ENCODE peak calls at places on chromosomes 6 and 20, in six cellular contexts. One of them, this sample, is unnamed.

GRCh38 chr20:24683676-24684075 is 214.2 kb downstream of the SYNDIG1 start:
- DNase-seq in heart right ventricle: no peak
- DNase-seq in Peyer's patch: no peak
- DNase-seq in coronary artery: no peak
- DNase-seq in ascending aorta: peak
- DNase-seq in GM12864: no peak
- DNase-seq in this sample: no peak

GRCh38 chr6:43814865-43815264 is 44.9 kb downstream of the VEGFA start:
- DNase-seq in heart right ventricle: no peak
- DNase-seq in Peyer's patch: no peak
- DNase-seq in coronary artery: no peak
- DNase-seq in ascending aorta: no peak
- DNase-seq in GM12864: no peak
- DNase-seq in this sample: no peak

GRCh38 chr6:50868466-50868865 is 49.8 kb downstream of the TFAP2B start:
- DNase-seq in heart right ventricle: no peak
- DNase-seq in Peyer's patch: no peak
- DNase-seq in coronary artery: no peak
- DNase-seq in ascending aorta: no peak
- DNase-seq in GM12864: no peak
- DNase-seq in this sample: no peak

GRCh38 chr20:49385471-49385870 is 97.0 kb downstream of the KCNB1 start:
- DNase-seq in heart right ventricle: no peak
- DNase-seq in Peyer's patch: no peak
- DNase-seq in coronary artery: no peak
- DNase-seq in ascending aorta: no peak
- DNase-seq in GM12864: no peak
- DNase-seq in this sample: no peak

GRCh38 chr6:82208914-82209313 is 38.6 kb downstream of the IBTK start:
- DNase-seq in heart right ventricle: no peak
- DNase-seq in Peyer's patch: no peak
- DNase-seq in coronary artery: no peak
- DNase-seq in ascending aorta: no peak
- DNase-seq in GM12864: no peak
- DNase-seq in this sample: no peak

GRCh38 chr6:34370371-34370770 is 22.1 kb downstream of the NUDT3 start:
- DNase-seq in heart right ventricle: peak
- DNase-seq in Peyer's patch: no peak
- DNase-seq in coronary artery: no peak
- DNase-seq in ascending aorta: no peak
- DNase-seq in GM12864: no peak
- DNase-seq in this sample: no peak

GRCh38 chr20:54227241-54227640 is 19.4 kb downstream of the PFDN4 start:
- DNase-seq in heart right ventricle: no peak
- DNase-seq in Peyer's patch: no peak
- DNase-seq in coronary artery: no peak
- DNase-seq in ascending aorta: no peak
- DNase-seq in GM12864: no peak
- DNase-seq in this sample: no peak

GRCh38 chr20:40457404-40457803 is 231.6 kb downstream of the MAFB start:
- DNase-seq in heart right ventricle: no peak
- DNase-seq in Peyer's patch: no peak
- DNase-seq in coronary artery: no peak
- DNase-seq in ascending aorta: no peak
- DNase-seq in GM12864: no peak
- DNase-seq in this sample: no peak

GRCh38 chr6:139030539-139030938 is 2.0 kb downstream of the ABRACL start:
- DNase-seq in heart right ventricle: no peak
- DNase-seq in Peyer's patch: no peak
- DNase-seq in coronary artery: no peak
- DNase-seq in ascending aorta: no peak
- DNase-seq in GM12864: peak
- DNase-seq in this sample: no peak

GRCh38 chr6:137712587-137712986 is 154.5 kb upstream of the TNFAIP3 start:
- DNase-seq in heart right ventricle: no peak
- DNase-seq in Peyer's patch: no peak
- DNase-seq in coronary artery: no peak
- DNase-seq in ascending aorta: no peak
- DNase-seq in GM12864: no peak
- DNase-seq in this sample: no peak

DNA sequence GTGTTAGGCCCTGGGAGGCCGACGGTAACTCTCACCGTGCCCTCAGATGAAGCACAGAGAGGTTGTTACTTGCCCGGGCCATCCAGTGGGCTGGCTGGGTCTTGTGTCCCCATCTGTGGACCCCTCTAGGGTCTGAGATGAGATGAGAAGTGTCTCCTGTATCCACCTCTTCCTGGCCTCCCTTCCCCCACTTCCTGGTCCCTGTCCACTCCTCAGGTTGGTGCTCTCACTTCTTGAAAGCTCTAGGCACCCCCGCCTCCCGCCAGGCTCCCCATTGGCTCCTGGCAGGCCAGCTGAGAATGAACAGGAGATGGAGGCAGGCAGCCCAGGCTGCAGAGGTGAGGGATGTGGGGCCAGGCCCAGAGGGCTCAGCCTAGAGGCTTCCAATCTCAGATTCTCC is 1.5 kb downstream of the MMP24OS start:
- DNase-seq in heart right ventricle: no peak
- DNase-seq in Peyer's patch: no peak
- DNase-seq in coronary artery: no peak
- DNase-seq in ascending aorta: no peak
- DNase-seq in GM12864: no peak
- DNase-seq in this sample: no peak
- H3K4me3 ChIP-seq in heart right ventricle: no peak
- H3K4me3 ChIP-seq in Peyer's patch: no peak
- H3K4me3 ChIP-seq in coronary artery: peak
- H3K4me3 ChIP-seq in ascending aorta: peak
- H3K4me3 ChIP-seq in GM12864: peak
- H3K4me3 ChIP-seq in this sample: peak

DNA sequence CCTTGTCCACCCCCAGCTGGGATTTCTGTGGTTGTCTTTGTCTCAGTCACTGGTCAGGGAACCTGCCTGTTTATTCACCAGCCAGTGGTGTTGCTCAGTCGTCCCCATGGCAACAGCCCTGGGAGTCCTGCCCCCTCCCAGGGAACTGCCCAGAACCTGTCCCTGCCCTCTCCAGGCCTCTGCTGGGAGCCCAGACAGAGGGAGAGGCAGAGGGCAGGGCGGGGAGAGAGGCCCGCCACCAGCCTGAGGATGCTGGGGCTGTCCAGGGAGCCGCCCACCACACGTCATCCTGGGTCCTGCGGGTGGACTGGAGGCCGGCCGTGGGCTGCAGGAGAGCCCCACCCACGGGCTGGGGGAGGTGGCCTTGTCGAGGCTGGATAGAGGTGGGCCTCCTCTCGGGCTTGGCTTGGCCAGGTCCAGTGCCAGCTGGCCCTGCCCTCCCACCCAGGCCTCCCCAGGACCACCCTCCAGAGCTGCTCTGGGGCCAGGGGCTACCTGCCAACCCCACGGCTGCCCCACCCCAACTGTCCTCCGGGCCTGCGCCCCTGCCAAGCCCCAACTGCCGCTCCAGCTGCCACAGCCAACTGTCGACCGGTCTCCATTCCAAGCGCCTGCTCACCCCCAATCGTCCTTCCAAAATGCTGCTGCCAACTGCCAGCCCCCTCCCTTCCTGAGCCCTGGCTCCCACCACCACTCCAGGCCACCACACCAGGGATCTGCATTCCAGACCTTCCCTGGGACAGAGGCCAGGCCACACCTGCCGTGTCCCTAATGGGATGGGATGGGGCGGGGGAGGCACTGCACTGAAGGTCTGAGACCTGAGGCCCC is 4.2 kb upstream of the ZBTB46 start:
- DNase-seq in heart right ventricle: peak
- DNase-seq in Peyer's patch: no peak
- DNase-seq in coronary artery: peak
- DNase-seq in ascending aorta: peak
- DNase-seq in GM12864: no peak
- DNase-seq in this sample: peak
- TF ChIP-seq CTCF in heart right ventricle: no peak
- TF ChIP-seq CTCF in Peyer's patch: no peak
- TF ChIP-seq CTCF in coronary artery: no peak
- TF ChIP-seq CTCF in ascending aorta: no peak
- TF ChIP-seq CTCF in GM12864: no peak
- TF ChIP-seq CTCF in this sample: no peak

GRCh38 chr6:57173056-57173885 is 1.1 kb downstream of the BAG2 start:
- DNase-seq in heart right ventricle: no peak
- DNase-seq in Peyer's patch: no peak
- DNase-seq in coronary artery: no peak
- DNase-seq in ascending aorta: no peak
- DNase-seq in GM12864: no peak
- DNase-seq in this sample: no peak
- H3K4me3 ChIP-seq in heart right ventricle: peak
- H3K4me3 ChIP-seq in Peyer's patch: peak
- H3K4me3 ChIP-seq in coronary artery: peak
- H3K4me3 ChIP-seq in ascending aorta: peak
- H3K4me3 ChIP-seq in GM12864: peak
- H3K4me3 ChIP-seq in this sample: peak

DNA sequence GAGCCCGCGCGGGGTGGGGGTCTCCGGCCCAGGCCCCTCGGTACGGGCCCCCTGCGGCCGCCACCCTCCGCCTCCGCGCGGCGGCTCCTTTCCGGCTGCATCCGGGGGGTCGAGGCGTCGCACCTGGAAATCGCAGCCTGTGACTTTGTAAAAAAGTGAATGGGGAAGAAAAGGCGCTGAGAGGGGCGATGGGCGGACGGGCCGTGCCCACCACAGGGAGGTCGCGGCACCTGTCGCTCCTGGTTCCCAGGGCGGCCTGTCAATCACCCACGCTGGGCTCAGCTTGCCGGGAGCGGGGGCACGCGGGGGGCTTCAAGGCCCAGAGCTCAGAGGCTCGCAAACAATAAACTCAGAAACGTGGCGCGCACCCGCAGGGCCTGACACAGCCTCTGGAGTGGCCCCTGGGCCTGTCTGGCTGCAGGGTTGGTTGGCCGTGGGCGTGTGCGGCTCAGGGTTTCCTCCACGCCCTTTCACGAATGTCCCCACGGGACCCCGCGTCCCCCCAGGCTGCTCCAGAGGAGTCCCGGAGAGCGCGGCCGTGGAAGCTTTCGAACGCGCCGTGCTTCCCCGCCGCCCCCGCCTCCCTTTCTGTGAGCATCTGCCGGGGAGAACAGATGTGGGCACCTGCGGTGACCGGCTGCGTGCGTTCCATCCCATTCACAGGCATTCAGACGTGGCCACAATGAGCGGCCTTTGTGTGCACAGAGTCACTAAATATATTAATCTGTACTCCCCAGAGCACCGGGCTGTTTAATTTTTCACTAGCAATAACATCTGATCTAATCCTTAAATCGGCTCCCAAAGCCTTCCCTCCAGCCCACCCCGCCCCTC is 6.1 kb upstream of the DLL1 start:
- DNase-seq in heart right ventricle: no peak
- DNase-seq in Peyer's patch: no peak
- DNase-seq in coronary artery: no peak
- DNase-seq in ascending aorta: peak
- DNase-seq in GM12864: no peak
- DNase-seq in this sample: no peak
- TF ChIP-seq CTCF in heart right ventricle: no peak
- TF ChIP-seq CTCF in Peyer's patch: no peak
- TF ChIP-seq CTCF in coronary artery: no peak
- TF ChIP-seq CTCF in ascending aorta: no peak
- TF ChIP-seq CTCF in GM12864: no peak
- TF ChIP-seq CTCF in this sample: no peak

GRCh38 chr20:10495173-10495572 is 60.1 kb downstream of the SLX4IP start:
- DNase-seq in heart right ventricle: no peak
- DNase-seq in Peyer's patch: no peak
- DNase-seq in coronary artery: no peak
- DNase-seq in ascending aorta: no peak
- DNase-seq in GM12864: no peak
- DNase-seq in this sample: no peak
- H3K4me3 ChIP-seq in heart right ventricle: no peak
- H3K4me3 ChIP-seq in Peyer's patch: no peak
- H3K4me3 ChIP-seq in coronary artery: no peak
- H3K4me3 ChIP-seq in ascending aorta: no peak
- H3K4me3 ChIP-seq in GM12864: no peak
- H3K4me3 ChIP-seq in this sample: no peak

GRCh38 chr20:2101935-2102584 is 433 bp downstream of the STK35 start:
- DNase-seq in heart right ventricle: peak
- DNase-seq in Peyer's patch: peak
- DNase-seq in coronary artery: peak
- DNase-seq in ascending aorta: peak
- DNase-seq in GM12864: peak
- DNase-seq in this sample: peak
- TF ChIP-seq CTCF in heart right ventricle: peak
- TF ChIP-seq CTCF in Peyer's patch: no peak
- TF ChIP-seq CTCF in coronary artery: no peak
- TF ChIP-seq CTCF in ascending aorta: no peak
- TF ChIP-seq CTCF in GM12864: no peak
- TF ChIP-seq CTCF in this sample: no peak

GRCh38 chr20:43653966-43654365 is 12.9 kb upstream of the MYBL2 start:
- DNase-seq in heart right ventricle: no peak
- DNase-seq in Peyer's patch: no peak
- DNase-seq in coronary artery: no peak
- DNase-seq in ascending aorta: no peak
- DNase-seq in GM12864: no peak
- DNase-seq in this sample: no peak

GRCh38 chr20:43658068-43658722 is 8.7 kb upstream of the MYBL2 start:
- DNase-seq in heart right ventricle: no peak
- DNase-seq in Peyer's patch: no peak
- DNase-seq in coronary artery: no peak
- DNase-seq in ascending aorta: no peak
- DNase-seq in GM12864: no peak
- DNase-seq in this sample: no peak

GRCh38 chr20:43655937-43656336 is 11.0 kb upstream of the MYBL2 start:
- DNase-seq in heart right ventricle: no peak
- DNase-seq in Peyer's patch: no peak
- DNase-seq in coronary artery: no peak
- DNase-seq in ascending aorta: no peak
- DNase-seq in GM12864: no peak
- DNase-seq in this sample: no peak

GRCh38 chr20:43662943-43663655 is 3.8 kb upstream of the MYBL2 start:
- DNase-seq in heart right ventricle: no peak
- DNase-seq in Peyer's patch: peak
- DNase-seq in coronary artery: no peak
- DNase-seq in ascending aorta: no peak
- DNase-seq in GM12864: no peak
- DNase-seq in this sample: no peak

DNA sequence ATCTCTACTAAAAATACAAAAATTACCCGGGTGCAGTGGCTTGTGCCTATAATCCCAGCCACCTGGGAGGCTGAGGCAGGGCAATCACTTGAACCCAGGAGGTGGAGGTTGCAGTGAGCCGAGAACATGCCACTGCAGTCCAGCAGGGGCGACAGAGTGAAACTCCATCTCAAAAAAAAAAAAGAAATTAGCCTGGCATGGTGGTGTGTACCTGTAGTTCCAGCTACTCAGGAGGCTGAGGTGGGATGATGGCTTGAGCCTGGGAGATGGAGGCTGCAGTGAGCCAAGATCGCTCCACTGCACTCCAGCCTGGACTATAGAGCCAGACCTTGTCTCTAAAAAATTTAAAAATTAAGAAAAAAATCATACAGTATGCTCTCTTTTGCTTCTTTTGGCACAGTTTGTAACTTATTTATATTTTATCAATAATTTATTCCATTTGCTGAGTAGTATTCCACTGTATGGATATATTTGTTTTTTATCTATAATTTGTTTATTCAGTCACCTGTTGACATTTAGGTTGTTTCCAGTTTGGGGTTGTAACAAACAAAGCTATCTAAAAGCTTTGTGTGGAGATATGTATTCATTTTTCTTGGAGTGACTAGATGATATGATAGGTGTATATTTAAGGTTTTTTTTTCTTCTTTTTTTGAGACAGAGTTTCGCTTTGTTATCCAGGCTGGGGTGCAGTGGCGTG is 8.0 kb upstream of the MYBL2 start:
- DNase-seq in heart right ventricle: no peak
- DNase-seq in Peyer's patch: no peak
- DNase-seq in coronary artery: no peak
- DNase-seq in ascending aorta: no peak
- DNase-seq in GM12864: no peak
- DNase-seq in this sample: no peak
- H3K4me3 ChIP-seq in heart right ventricle: no peak
- H3K4me3 ChIP-seq in Peyer's patch: no peak
- H3K4me3 ChIP-seq in coronary artery: no peak
- H3K4me3 ChIP-seq in ascending aorta: no peak
- H3K4me3 ChIP-seq in GM12864: no peak
- H3K4me3 ChIP-seq in this sample: no peak